ENCODE peak calls at places on chromosomes 13 and 19, in six cellular contexts. One of them, this sample, is unnamed.

GRCh38 chr19:44574201-44574950 is 39.0 kb upstream of the IGSF23 start:
- DNase-seq in pancreas: no peak
- DNase-seq in C1 segment of cervical spinal cord: no peak
- DNase-seq in AML-193: no peak
- DNase-seq in activated CD4-positive, alpha-beta T cell treated with anti-CD3 and anti-CD28 coated beads, Interleukin-2, amount 10 ng/mL, durations not matched to agents 7 days and 5 days: no peak
- DNase-seq in T-cell: no peak
- DNase-seq in this sample: no peak

GRCh38 chr19:18160792-18161690 is 8.1 kb downstream of the PIK3R2 start:
- DNase-seq in pancreas: peak; percentile 81
- DNase-seq in C1 segment of cervical spinal cord: peak; percentile 48
- DNase-seq in AML-193: peak; percentile 24
- DNase-seq in activated CD4-positive, alpha-beta T cell treated with anti-CD3 and anti-CD28 coated beads, Interleukin-2, amount 10 ng/mL, durations not matched to agents 7 days and 5 days: peak; percentile 79
- DNase-seq in T-cell: peak; percentile 59
- DNase-seq in this sample: peak; percentile 32

GRCh38 chr13:59016250-59016649 is 1147.5 kb downstream of the DIAPH3 start:
- DNase-seq in pancreas: no peak
- DNase-seq in C1 segment of cervical spinal cord: no peak
- DNase-seq in AML-193: no peak
- DNase-seq in activated CD4-positive, alpha-beta T cell treated with anti-CD3 and anti-CD28 coated beads, Interleukin-2, amount 10 ng/mL, durations not matched to agents 7 days and 5 days: no peak
- DNase-seq in T-cell: no peak
- DNase-seq in this sample: no peak

GRCh38 chr19:54336893-54337857 is 1.8 kb downstream of the LILRA4 start:
- DNase-seq in pancreas: no peak
- DNase-seq in C1 segment of cervical spinal cord: no peak
- DNase-seq in AML-193: no peak
- DNase-seq in activated CD4-positive, alpha-beta T cell treated with anti-CD3 and anti-CD28 coated beads, Interleukin-2, amount 10 ng/mL, durations not matched to agents 7 days and 5 days: no peak
- DNase-seq in T-cell: no peak
- DNase-seq in this sample: no peak

GRCh38 chr19:38274734-38275133 is 10.4 kb downstream of the SPINT2 start:
- DNase-seq in pancreas: no peak
- DNase-seq in C1 segment of cervical spinal cord: peak; percentile 52
- DNase-seq in AML-193: no peak
- DNase-seq in activated CD4-positive, alpha-beta T cell treated with anti-CD3 and anti-CD28 coated beads, Interleukin-2, amount 10 ng/mL, durations not matched to agents 7 days and 5 days: no peak
- DNase-seq in T-cell: no peak
- DNase-seq in this sample: no peak

GRCh38 chr19:12293771-12294307 is 844 bp downstream of the ZNF44 start:
- DNase-seq in pancreas: peak; percentile 94
- DNase-seq in C1 segment of cervical spinal cord: peak; percentile 26
- DNase-seq in AML-193: peak; percentile 63
- DNase-seq in activated CD4-positive, alpha-beta T cell treated with anti-CD3 and anti-CD28 coated beads, Interleukin-2, amount 10 ng/mL, durations not matched to agents 7 days and 5 days: peak; percentile 66
- DNase-seq in T-cell: peak; percentile 31
- DNase-seq in this sample: peak; percentile 53

GRCh38 chr13:49310251-49310650 is 62.5 kb downstream of the CDADC1 start:
- DNase-seq in pancreas: no peak
- DNase-seq in C1 segment of cervical spinal cord: no peak
- DNase-seq in AML-193: no peak
- DNase-seq in activated CD4-positive, alpha-beta T cell treated with anti-CD3 and anti-CD28 coated beads, Interleukin-2, amount 10 ng/mL, durations not matched to agents 7 days and 5 days: no peak
- DNase-seq in T-cell: no peak
- DNase-seq in this sample: no peak

GRCh38 chr13:92767468-92767867 is 459.1 kb upstream of the GPC6 start:
- DNase-seq in pancreas: no peak
- DNase-seq in C1 segment of cervical spinal cord: no peak
- DNase-seq in AML-193: no peak
- DNase-seq in activated CD4-positive, alpha-beta T cell treated with anti-CD3 and anti-CD28 coated beads, Interleukin-2, amount 10 ng/mL, durations not matched to agents 7 days and 5 days: no peak
- DNase-seq in T-cell: no peak
- DNase-seq in this sample: no peak

GRCh38 chr19:5038631-5039271 is 69.8 kb downstream of the KDM4B start:
- DNase-seq in pancreas: no peak
- DNase-seq in C1 segment of cervical spinal cord: no peak
- DNase-seq in AML-193: no peak
- DNase-seq in activated CD4-positive, alpha-beta T cell treated with anti-CD3 and anti-CD28 coated beads, Interleukin-2, amount 10 ng/mL, durations not matched to agents 7 days and 5 days: no peak
- DNase-seq in T-cell: no peak
- DNase-seq in this sample: no peak

GRCh38 chr19:7978196-7978825 is 27.1 kb downstream of the ELAVL1 start:
- DNase-seq in pancreas: no peak
- DNase-seq in C1 segment of cervical spinal cord: no peak
- DNase-seq in AML-193: no peak
- DNase-seq in activated CD4-positive, alpha-beta T cell treated with anti-CD3 and anti-CD28 coated beads, Interleukin-2, amount 10 ng/mL, durations not matched to agents 7 days and 5 days: no peak
- DNase-seq in T-cell: no peak
- DNase-seq in this sample: no peak

This sample was measured in astrocyte of the spinal cord.